ENCODE peak calls at places on chromosomes 12 and 14, in eight cellular contexts. One of them, this sample, is unnamed.

GRCh38 chr12:96425973-96426372 is 25.7 kb upstream of the CDK17 start:
- DNase-seq in IMR-90: peak
- DNase-seq in mesothelial cell of epicardium: no peak
- DNase-seq in pancreas: no peak
- DNase-seq in endodermal cell: no peak
- DNase-seq in cardiac muscle cell: no peak
- DNase-seq in brain microvascular endothelial cell: no peak
- DNase-seq in neural crest cell: no peak
- DNase-seq in this sample: no peak

GRCh38 chr14:50026396-50026795 is 90.0 kb downstream of the VCPKMT start:
- DNase-seq in neural crest cell: no peak
- DNase-seq in IMR-90: no peak
- DNase-seq in endodermal cell: no peak
- DNase-seq in cardiac muscle cell: no peak
- DNase-seq in pancreas: no peak
- DNase-seq in brain microvascular endothelial cell: no peak
- DNase-seq in mesothelial cell of epicardium: no peak
- DNase-seq in this sample: no peak

GRCh38 chr14:63375772-63376171 is 57.0 kb upstream of the GPHB5 start:
- DNase-seq in pancreas: no peak
- DNase-seq in neural crest cell: no peak
- DNase-seq in cardiac muscle cell: no peak
- DNase-seq in endodermal cell: no peak
- DNase-seq in mesothelial cell of epicardium: no peak
- DNase-seq in IMR-90: peak
- DNase-seq in brain microvascular endothelial cell: no peak
- DNase-seq in this sample: no peak

GRCh38 chr12:58584885-58585284 is 335.4 kb downstream of the LRIG3 start:
- DNase-seq in brain microvascular endothelial cell: peak
- DNase-seq in endodermal cell: no peak
- DNase-seq in IMR-90: peak
- DNase-seq in mesothelial cell of epicardium: no peak
- DNase-seq in cardiac muscle cell: no peak
- DNase-seq in neural crest cell: no peak
- DNase-seq in pancreas: no peak
- DNase-seq in this sample: no peak

GRCh38 chr14:68146812-68147211 is 327.2 kb downstream of the RAD51B start:
- DNase-seq in neural crest cell: no peak
- DNase-seq in brain microvascular endothelial cell: peak
- DNase-seq in IMR-90: peak
- DNase-seq in endodermal cell: no peak
- DNase-seq in mesothelial cell of epicardium: no peak
- DNase-seq in cardiac muscle cell: no peak
- DNase-seq in pancreas: no peak
- DNase-seq in this sample: no peak

GRCh38 chr14:99506269-99506668 is 25.1 kb downstream of the CCNK start:
- DNase-seq in neural crest cell: no peak
- DNase-seq in pancreas: no peak
- DNase-seq in brain microvascular endothelial cell: no peak
- DNase-seq in mesothelial cell of epicardium: no peak
- DNase-seq in endodermal cell: no peak
- DNase-seq in cardiac muscle cell: no peak
- DNase-seq in IMR-90: no peak
- DNase-seq in this sample: peak

GRCh38 chr12:18472304-18472703 is 211.0 kb downstream of the PIK3C2G start:
- DNase-seq in mesothelial cell of epicardium: no peak
- DNase-seq in neural crest cell: no peak
- DNase-seq in pancreas: no peak
- DNase-seq in IMR-90: peak
- DNase-seq in brain microvascular endothelial cell: no peak
- DNase-seq in cardiac muscle cell: no peak
- DNase-seq in endodermal cell: no peak
- DNase-seq in this sample: no peak

GRCh38 chr12:52052471-52053186 is 1.4 kb downstream of the NR4A1 start:
- DNase-seq in mesothelial cell of epicardium: no peak
- DNase-seq in cardiac muscle cell: no peak
- DNase-seq in neural crest cell: no peak
- DNase-seq in pancreas: peak
- DNase-seq in brain microvascular endothelial cell: no peak
- DNase-seq in IMR-90: peak
- DNase-seq in endodermal cell: no peak
- DNase-seq in this sample: no peak

GRCh38 chr12:121522962-121523361 is 57.9 kb downstream of the KDM2B start:
- DNase-seq in IMR-90: no peak
- DNase-seq in cardiac muscle cell: no peak
- DNase-seq in mesothelial cell of epicardium: no peak
- DNase-seq in brain microvascular endothelial cell: no peak
- DNase-seq in neural crest cell: no peak
- DNase-seq in pancreas: no peak
- DNase-seq in endodermal cell: no peak
- DNase-seq in this sample: peak

GRCh38 chr12:30970559-30971202 is 44.1 kb downstream of the TSPAN11 start:
- DNase-seq in endodermal cell: no peak
- DNase-seq in brain microvascular endothelial cell: no peak
- DNase-seq in IMR-90: no peak
- DNase-seq in cardiac muscle cell: no peak
- DNase-seq in pancreas: no peak
- DNase-seq in neural crest cell: no peak
- DNase-seq in mesothelial cell of epicardium: no peak
- DNase-seq in this sample: no peak

GRCh38 chr12:3378655-3379054 is 112.3 kb upstream of the PRMT8 start:
- DNase-seq in mesothelial cell of epicardium: no peak
- DNase-seq in neural crest cell: no peak
- DNase-seq in pancreas: no peak
- DNase-seq in endodermal cell: no peak
- DNase-seq in brain microvascular endothelial cell: no peak
- DNase-seq in cardiac muscle cell: no peak
- DNase-seq in IMR-90: no peak
- DNase-seq in this sample: no peak

GRCh38 chr14:104087981-104088850 is 2.7 kb downstream of the ASPG start:
- DNase-seq in cardiac muscle cell: no peak
- DNase-seq in neural crest cell: no peak
- DNase-seq in endodermal cell: no peak
- DNase-seq in brain microvascular endothelial cell: no peak
- DNase-seq in pancreas: peak
- DNase-seq in IMR-90: no peak
- DNase-seq in mesothelial cell of epicardium: no peak
- DNase-seq in this sample: no peak

GRCh38 chr12:113246478-113247122 is 25.3 kb downstream of the TPCN1 start:
- DNase-seq in neural crest cell: no peak
- DNase-seq in brain microvascular endothelial cell: no peak
- DNase-seq in pancreas: no peak
- DNase-seq in IMR-90: peak
- DNase-seq in cardiac muscle cell: no peak
- DNase-seq in mesothelial cell of epicardium: no peak
- DNase-seq in endodermal cell: peak
- DNase-seq in this sample: no peak

DNA sequence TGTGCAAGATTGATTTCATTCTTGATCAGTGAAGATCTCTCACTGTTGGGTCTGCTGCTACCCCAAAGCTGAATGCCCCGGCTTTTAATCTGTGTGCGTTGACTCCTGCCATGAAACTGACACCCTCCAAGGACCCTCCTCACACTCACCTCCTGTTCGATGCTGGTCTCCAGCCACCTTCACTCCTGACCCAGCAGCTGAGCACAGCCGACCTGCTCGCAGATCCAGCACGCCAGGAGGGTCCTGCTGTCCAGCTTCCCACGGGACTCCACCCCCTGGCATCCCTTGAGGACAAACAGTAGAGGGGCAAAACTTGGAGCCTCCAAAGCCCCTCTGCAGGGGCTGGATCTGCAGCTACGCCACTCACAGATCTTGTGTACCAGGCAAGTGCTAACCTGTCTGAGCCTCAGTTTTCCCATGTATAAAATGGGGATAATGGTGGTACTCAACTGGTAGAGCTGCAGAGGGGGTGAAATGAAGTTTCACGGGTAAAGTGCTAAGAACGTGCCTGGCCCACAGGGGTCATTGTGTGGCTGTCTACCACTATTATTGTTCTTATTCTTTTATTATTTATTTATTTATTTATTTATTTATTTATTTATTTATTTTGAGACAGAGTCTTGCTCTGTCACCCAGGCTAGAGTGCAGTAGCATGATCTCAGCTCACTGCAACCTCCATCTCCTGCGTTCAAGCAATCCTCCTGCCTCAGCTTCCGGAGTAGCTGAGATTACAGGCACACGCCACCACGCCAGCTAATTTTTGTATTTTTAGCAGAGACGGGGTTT is 178.0 kb downstream of the PHETA1 start:
- DNase-seq in pancreas: no peak
- DNase-seq in IMR-90: no peak
- DNase-seq in neural crest cell: no peak
- DNase-seq in cardiac muscle cell: no peak
- DNase-seq in endodermal cell: no peak
- DNase-seq in brain microvascular endothelial cell: no peak
- DNase-seq in mesothelial cell of epicardium: no peak
- DNase-seq in this sample: no peak
- TF ChIP-seq CTCF in pancreas: no peak
- TF ChIP-seq CTCF in IMR-90: no peak
- TF ChIP-seq CTCF in neural crest cell: no peak
- TF ChIP-seq CTCF in cardiac muscle cell: no peak
- TF ChIP-seq CTCF in endodermal cell: no peak
- TF ChIP-seq CTCF in brain microvascular endothelial cell: no peak
- TF ChIP-seq CTCF in mesothelial cell of epicardium: no peak
- TF ChIP-seq CTCF in this sample: no peak

GRCh38 chr12:16685107-16685506 is 79.1 kb upstream of the LMO3 start:
- DNase-seq in neural crest cell: no peak
- DNase-seq in pancreas: no peak
- DNase-seq in brain microvascular endothelial cell: no peak
- DNase-seq in cardiac muscle cell: no peak
- DNase-seq in endodermal cell: no peak
- DNase-seq in mesothelial cell of epicardium: no peak
- DNase-seq in IMR-90: peak
- DNase-seq in this sample: no peak
- TF ChIP-seq CTCF in neural crest cell: peak
- TF ChIP-seq CTCF in pancreas: no peak
- TF ChIP-seq CTCF in brain microvascular endothelial cell: no peak
- TF ChIP-seq CTCF in cardiac muscle cell: peak
- TF ChIP-seq CTCF in endodermal cell: peak
- TF ChIP-seq CTCF in mesothelial cell of epicardium: no peak
- TF ChIP-seq CTCF in IMR-90: peak
- TF ChIP-seq CTCF in this sample: peak

DNA sequence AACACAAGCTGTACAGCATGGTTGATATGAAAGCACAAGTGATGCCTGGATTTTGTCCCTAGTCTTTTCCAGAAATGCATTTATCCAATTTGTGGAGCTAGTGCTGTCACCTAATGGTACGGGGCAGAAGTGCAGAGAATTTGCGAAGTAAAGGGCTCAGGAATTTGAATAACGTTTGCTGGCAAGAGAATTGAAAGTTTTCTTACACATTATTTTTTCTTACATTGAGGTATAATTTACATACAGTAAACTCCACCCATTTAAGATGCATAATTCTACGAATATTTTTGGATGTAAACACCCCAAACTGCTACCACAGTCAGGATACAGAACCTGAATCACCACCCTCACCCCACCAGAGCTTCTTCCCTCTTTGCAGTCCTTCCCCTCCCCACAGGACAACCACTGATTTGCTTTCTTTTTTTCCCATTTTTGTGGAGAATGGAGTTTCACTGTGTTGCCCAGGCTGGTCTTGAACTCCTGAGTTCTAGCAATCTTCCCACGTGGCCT is 3.5 kb downstream of the AICDA start:
- DNase-seq in pancreas: no peak
- DNase-seq in mesothelial cell of epicardium: no peak
- DNase-seq in IMR-90: peak
- DNase-seq in endodermal cell: peak
- DNase-seq in brain microvascular endothelial cell: peak
- DNase-seq in neural crest cell: peak
- DNase-seq in cardiac muscle cell: peak
- DNase-seq in this sample: peak
- TF ChIP-seq CTCF in pancreas: peak
- TF ChIP-seq CTCF in mesothelial cell of epicardium: peak
- TF ChIP-seq CTCF in IMR-90: peak
- TF ChIP-seq CTCF in endodermal cell: peak
- TF ChIP-seq CTCF in brain microvascular endothelial cell: peak
- TF ChIP-seq CTCF in neural crest cell: peak
- TF ChIP-seq CTCF in cardiac muscle cell: peak
- TF ChIP-seq CTCF in this sample: peak

GRCh38 chr14:102583726-102584125 is 8.7 kb upstream of the RCOR1 start:
- DNase-seq in neural crest cell: no peak
- DNase-seq in IMR-90: no peak
- DNase-seq in brain microvascular endothelial cell: no peak
- DNase-seq in pancreas: no peak
- DNase-seq in endodermal cell: no peak
- DNase-seq in cardiac muscle cell: no peak
- DNase-seq in mesothelial cell of epicardium: no peak
- DNase-seq in this sample: no peak

GRCh38 chr14:102581193-102581592 is 11.3 kb upstream of the RCOR1 start:
- DNase-seq in IMR-90: no peak
- DNase-seq in cardiac muscle cell: no peak
- DNase-seq in endodermal cell: no peak
- DNase-seq in neural crest cell: no peak
- DNase-seq in brain microvascular endothelial cell: no peak
- DNase-seq in mesothelial cell of epicardium: no peak
- DNase-seq in pancreas: no peak
- DNase-seq in this sample: no peak

GRCh38 chr14:102578821-102579220 is 13.6 kb upstream of the RCOR1 start:
- DNase-seq in brain microvascular endothelial cell: no peak
- DNase-seq in pancreas: no peak
- DNase-seq in mesothelial cell of epicardium: no peak
- DNase-seq in neural crest cell: no peak
- DNase-seq in IMR-90: no peak
- DNase-seq in cardiac muscle cell: no peak
- DNase-seq in endodermal cell: no peak
- DNase-seq in this sample: no peak

GRCh38 chr14:102579696-102580551 is 12.5 kb upstream of the RCOR1 start:
- DNase-seq in cardiac muscle cell: no peak
- DNase-seq in IMR-90: peak
- DNase-seq in mesothelial cell of epicardium: no peak
- DNase-seq in pancreas: no peak
- DNase-seq in neural crest cell: no peak
- DNase-seq in endodermal cell: peak
- DNase-seq in brain microvascular endothelial cell: peak
- DNase-seq in this sample: no peak

DNA sequence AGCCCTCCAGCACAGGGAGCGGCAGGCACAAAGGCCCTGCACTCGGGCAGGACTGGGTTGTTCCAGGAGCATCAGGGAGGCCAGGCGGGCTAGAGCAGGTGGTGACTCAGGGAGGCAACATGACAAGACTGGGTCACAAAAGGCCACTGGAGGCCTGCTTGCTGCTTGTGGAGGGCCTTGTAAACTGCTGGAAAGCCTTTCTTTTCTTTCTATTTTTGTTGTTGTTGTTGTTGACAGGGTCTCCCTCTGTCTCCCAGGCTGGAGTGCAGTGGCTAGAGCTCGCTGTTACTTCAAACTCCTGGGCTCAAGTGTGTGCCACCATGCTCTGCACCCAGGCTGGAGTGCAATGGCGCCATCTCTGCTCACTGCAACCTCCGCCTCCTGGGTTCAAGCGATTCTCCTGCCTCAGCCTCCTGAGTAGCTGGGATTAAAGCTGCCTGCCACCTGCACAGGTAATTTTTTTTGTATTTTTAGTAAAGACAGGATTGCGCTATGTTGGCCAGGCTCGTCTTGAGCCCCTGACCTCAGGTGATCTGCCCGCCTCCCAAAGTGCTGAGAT is 11.8 kb upstream of the RCOR1 start:
- DNase-seq in cardiac muscle cell: no peak
- DNase-seq in IMR-90: no peak
- DNase-seq in mesothelial cell of epicardium: no peak
- DNase-seq in brain microvascular endothelial cell: no peak
- DNase-seq in neural crest cell: no peak
- DNase-seq in pancreas: no peak
- DNase-seq in endodermal cell: no peak
- DNase-seq in this sample: no peak
- TF ChIP-seq CTCF in cardiac muscle cell: no peak
- TF ChIP-seq CTCF in IMR-90: no peak
- TF ChIP-seq CTCF in mesothelial cell of epicardium: no peak
- TF ChIP-seq CTCF in brain microvascular endothelial cell: no peak
- TF ChIP-seq CTCF in neural crest cell: no peak
- TF ChIP-seq CTCF in pancreas: no peak
- TF ChIP-seq CTCF in endodermal cell: no peak
- TF ChIP-seq CTCF in this sample: no peak

This sample was measured in GM13977.